ENCODE peak calls at places on chromosome 5, in six cellular contexts. L is WERI-Rb-1, Z is IMR-90, U is DND-41, H is astrocyte of the cerebellum, S is OCI-LY7. Q is an unnamed sample.
A peak's percentile ranks its signal among the peaks of the same experiment; 100 is the strongest.

GRCh38 chr5:134088291-134088690 is 26.2 kb upstream of the TCF7 start:
- DNase-seq in L (no peak), Z (no peak), U (no peak), H (peak; percentile 63), S (no peak), Q (no peak)

GRCh38 chr5:66981705-66982387 is 214.8 kb downstream of the CD180 start:
- DNase-seq in L (no peak), Z (no peak), U (no peak), H (no peak), S (no peak), Q (no peak)

GRCh38 chr5:141778211-141778610 is 96.2 kb upstream of the ARAP3 start:
- DNase-seq in L (no peak), Z (peak; percentile 86), U (no peak), H (peak; percentile 15), S (peak; percentile 8), Q (peak; percentile 32)

GRCh38 chr5:113005454-113005853 is 28.9 kb downstream of the DCP2 start:
- DNase-seq in L (no peak), Z (peak; percentile 67), U (no peak), H (no peak), S (no peak), Q (no peak)

GRCh38 chr5:167710444-167711025 is 580.9 kb upstream of the WWC1 start:
- DNase-seq in L (no peak), Z (peak; percentile 12), U (no peak), H (no peak), S (no peak), Q (no peak)

GRCh38 chr5:52989025-52989780 is at the start of gene ITGA2:
- DNase-seq in L (peak; percentile 58), Z (peak; percentile 40), U (peak; percentile 51), H (no peak), S (no peak), Q (no peak)

GRCh38 chr5:129459485-129460120 is 495 bp upstream of the ADAMTS19 start:
- DNase-seq in L (peak; percentile 40), Z (peak; percentile 4), U (no peak), H (no peak), S (no peak), Q (no peak)

GRCh38 chr5:132475531-132475930 is 15.0 kb downstream of the IRF1 start:
- DNase-seq in L (no peak), Z (no peak), U (no peak), H (no peak), S (no peak), Q (no peak)

GRCh38 chr5:1293997-1294838 is 650 bp downstream of the TERT start:
- DNase-seq in L (peak; percentile 11), Z (no peak), U (no peak), H (no peak), S (peak; percentile 83), Q (no peak)

GRCh38 chr5:163565931-163566608 is 60.7 kb downstream of the MAT2B start:
- DNase-seq in L (no peak), Z (peak; percentile 36), U (no peak), H (no peak), S (no peak), Q (no peak)

DNA sequence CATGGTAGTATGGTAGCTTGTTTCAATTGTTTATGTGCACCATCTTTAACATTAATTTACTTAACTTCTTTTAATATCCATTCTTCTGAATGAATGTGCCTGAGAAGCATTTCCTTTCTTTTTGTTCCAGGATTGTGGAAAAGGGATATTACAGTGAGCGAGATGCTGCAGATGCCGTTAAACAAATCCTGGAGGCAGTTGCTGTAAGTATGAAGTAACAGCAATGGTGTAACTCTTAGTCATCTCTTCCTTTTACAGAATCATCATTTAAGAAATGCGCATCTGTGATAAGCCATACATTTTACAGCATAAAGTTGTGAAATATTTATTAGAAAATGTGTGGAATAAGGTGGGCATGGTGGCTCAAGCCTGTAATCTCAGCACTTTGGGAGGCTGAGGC is 117.8 kb downstream of the STARD4 start:
- DNase-seq in L (no peak), Z (peak; percentile 91), U (no peak), H (no peak), S (no peak), Q (no peak)
- H3K4me3 ChIP-seq in L (no peak overlapping the region), Z (no peak overlapping the region), U (no peak overlapping the region), H (no peak overlapping the region), S (no peak overlapping the region), Q (no peak overlapping the region)

GRCh38 chr5:151213803-151214613 is 9.9 kb downstream of the CCDC69 start:
- DNase-seq in L (no peak), Z (no peak), U (peak; percentile 97), H (no peak), S (peak; percentile 97), Q (no peak)
- H3K4me3 ChIP-seq in L (no peak overlapping the region), Z (no peak overlapping the region), U (peak overlapping the region; percentile 85), H (no peak overlapping the region), S (peak overlapping the region; percentile 67), Q (no peak overlapping the region)

GRCh38 chr5:99030871-99031440 is 102.1 kb upstream of the CHD1 start:
- DNase-seq in L (no peak), Z (no peak), U (no peak), H (no peak), S (no peak), Q (no peak)

GRCh38 chr5:99029172-99029571 is 100.4 kb upstream of the CHD1 start:
- DNase-seq in L (no peak), Z (no peak), U (no peak), H (no peak), S (no peak), Q (no peak)

GRCh38 chr5:99033014-99033931 is 104.5 kb upstream of the CHD1 start:
- DNase-seq in L (no peak), Z (peak; percentile 7), U (peak; percentile 14), H (no peak), S (no peak), Q (no peak)

GRCh38 chr5:99034336-99034735 is 105.5 kb upstream of the CHD1 start:
- DNase-seq in L (peak; percentile 48), Z (peak; percentile 59), U (no peak), H (no peak), S (no peak), Q (no peak)

DNA sequence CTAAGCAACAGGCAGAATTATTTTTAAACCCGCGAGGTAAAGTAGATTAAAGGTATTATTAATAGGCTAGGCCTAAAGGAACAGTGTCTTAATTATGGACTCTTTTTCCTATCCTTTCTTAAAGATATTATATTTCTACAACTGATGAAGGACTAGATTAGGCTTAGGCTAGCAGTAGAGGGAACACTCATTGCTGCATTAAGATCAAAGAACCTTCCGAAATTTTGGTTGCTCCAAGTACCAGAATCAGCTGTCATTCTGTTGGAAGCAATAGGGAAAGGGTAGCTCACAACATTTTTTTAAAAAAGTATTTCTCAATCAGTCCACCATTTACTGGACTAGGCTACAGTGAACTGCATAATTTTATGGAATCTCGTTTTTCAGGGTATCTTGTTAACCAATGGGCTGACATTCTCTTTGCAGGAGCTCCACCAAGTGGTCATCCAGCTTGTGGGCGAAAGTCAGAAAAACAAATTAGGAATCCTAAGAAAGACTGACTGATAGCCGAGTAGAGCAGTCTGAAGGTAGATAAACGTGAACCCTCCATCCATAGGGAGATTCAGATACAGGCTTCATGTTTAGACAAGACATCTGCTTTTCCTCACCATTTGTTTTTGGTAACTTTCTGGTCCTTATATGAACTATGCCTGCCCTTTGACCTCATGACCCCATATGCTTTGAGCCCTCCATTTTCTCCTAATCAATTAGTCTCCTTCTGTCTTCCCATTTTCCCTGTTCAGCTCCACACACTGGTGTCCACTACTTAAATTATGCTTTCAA is 103.6 kb upstream of the CHD1 start:
- DNase-seq in L (peak; percentile 65), Z (peak; percentile 80), U (peak; percentile 39), H (peak; percentile 70), S (peak; percentile 56), Q (no peak)
- H3K4me3 ChIP-seq in L (no peak overlapping the region), Z (peak overlapping the region; percentile 55), U (no peak overlapping the region), H (no peak overlapping the region), S (no peak overlapping the region), Q (peak overlapping the region; percentile 49)

DNA sequence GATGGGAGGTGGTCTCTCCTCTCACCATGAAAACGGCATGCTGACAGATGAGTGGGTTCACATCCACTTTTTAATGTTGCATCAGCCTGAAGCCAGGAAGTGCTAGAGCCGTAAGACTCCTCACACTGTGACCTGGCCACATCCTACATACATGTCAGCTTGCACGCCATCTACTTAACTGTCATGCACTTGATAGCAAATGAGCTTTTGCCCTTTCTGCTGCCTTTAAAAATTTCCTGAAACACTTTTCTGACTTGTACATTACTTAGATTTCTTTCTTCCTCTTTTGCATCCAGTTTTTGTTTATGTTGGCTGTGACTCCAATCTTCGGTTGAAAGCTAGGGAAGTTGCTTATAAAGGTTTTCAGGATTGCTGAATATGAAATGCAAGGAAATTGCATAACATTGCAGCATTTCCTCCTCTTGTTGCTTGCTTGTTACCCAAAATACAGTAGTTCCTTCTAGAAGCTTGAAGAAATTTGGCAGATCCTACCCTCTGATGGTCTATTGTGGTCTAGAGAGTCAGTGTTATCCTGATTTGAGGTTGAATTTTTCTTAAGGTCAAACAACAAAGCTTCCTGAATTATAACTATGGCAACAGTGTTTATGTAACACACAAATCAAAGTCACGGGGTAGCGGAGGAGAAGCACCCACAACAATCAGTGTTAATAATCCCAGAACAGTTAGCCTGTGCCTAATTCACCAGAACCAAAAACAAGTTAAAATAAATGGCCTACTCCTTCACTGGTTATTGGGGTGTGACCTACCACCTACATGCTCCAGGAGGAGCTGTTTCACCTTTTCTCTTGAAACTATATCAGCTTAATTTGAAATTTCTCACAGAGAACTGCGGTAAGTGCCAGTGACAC is 232.5 kb downstream of the ARHGAP26 start:
- DNase-seq in L (no peak), Z (peak; percentile 86), U (peak; percentile 86), H (peak; percentile 78), S (peak; percentile 91), Q (peak; percentile 79)
- H3K4me3 ChIP-seq in L (no peak overlapping the region), Z (no peak overlapping the region), U (no peak overlapping the region), H (no peak overlapping the region), S (no peak overlapping the region), Q (no peak overlapping the region)

DNA sequence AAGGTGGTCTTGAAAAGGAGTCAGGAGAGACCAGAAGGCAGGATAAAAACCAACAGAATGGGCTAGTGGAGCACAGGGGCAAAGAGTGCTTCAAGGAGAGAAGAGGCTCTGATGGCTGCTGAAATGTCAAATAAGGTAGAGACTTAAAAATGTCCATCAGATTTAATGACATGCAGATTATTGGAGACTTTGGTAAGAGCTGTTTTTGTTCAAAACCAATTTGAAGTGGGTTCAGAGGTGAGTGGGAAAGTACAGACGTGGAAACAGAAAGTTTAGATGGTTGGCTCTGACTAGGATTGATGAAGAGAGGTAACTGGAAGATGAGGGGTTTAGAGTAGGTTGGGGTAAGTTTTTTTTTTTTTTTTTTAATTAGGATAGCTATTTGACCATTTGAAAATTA is 14.1 kb downstream of the SLC25A46 start:
- DNase-seq in L (no peak), Z (no peak), U (no peak), H (no peak), S (no peak), Q (no peak)
- H3K4me3 ChIP-seq in L (no peak overlapping the region), Z (no peak overlapping the region), U (no peak overlapping the region), H (no peak overlapping the region), S (no peak overlapping the region), Q (no peak overlapping the region)

Q was measured in epithelial cell of proximal tubule.